ENCODE peak calls at places on chromosomes 5 and 9, in five cellular contexts. K is A549, G is upper lobe of left lung, D is K562, U is HepG2. Q is an unnamed sample.

GRCh38 chr9:69192214-69192613 is 18.1 kb downstream of the TJP2 start:
- ATAC-seq in K (no peak), G (no peak), D (no peak), U (no peak), Q (no peak)

GRCh38 chr5:157481255-157481654 is 21.2 kb downstream of the NIPAL4 start:
- ATAC-seq in K (no peak), G (no peak), D (no peak), U (no peak), Q (no peak)

GRCh38 chr5:142568271-142568995 is 117.5 kb downstream of the FGF1 start:
- ATAC-seq in K (no peak), G (no peak), D (no peak), U (no peak), Q (peak)

GRCh38 chr5:103472820-103473219 is 89.8 kb downstream of the NUDT12 start:
- ATAC-seq in K (peak), G (peak), D (peak), U (no peak), Q (no peak)

GRCh38 chr9:69307446-69308216 is 17.4 kb upstream of the ENTREP1 start:
- ATAC-seq in K (no peak), G (peak), D (no peak), U (no peak), Q (peak)

GRCh38 chr5:61332369-61332745 is 299 bp downstream of the ZSWIM6 start:
- ATAC-seq in K (no peak), G (no peak), D (no peak), U (no peak), Q (peak)

GRCh38 chr9:133163559-133164208 is at the start of gene GBGT1:
- ATAC-seq in K (peak), G (peak), D (peak), U (no peak), Q (peak)

GRCh38 chr5:62590396-62590795 is 11.8 kb downstream of the LRRC70 start:
- ATAC-seq in K (no peak), G (no peak), D (no peak), U (no peak), Q (no peak)

GRCh38 chr5:142446131-142446959 is 121.5 kb upstream of the SPRY4 start:
- ATAC-seq in K (peak), G (peak), D (peak), U (peak), Q (no peak)

GRCh38 chr9:35501941-35502340 is 12.0 kb downstream of the RUSC2 start:
- ATAC-seq in K (no peak), G (no peak), D (no peak), U (no peak), Q (no peak)

GRCh38 chr5:159083532-159083931 is 16.2 kb downstream of the EBF1 start:
- ATAC-seq in K (no peak), G (no peak), D (no peak), U (no peak), Q (no peak)

GRCh38 chr5:10229306-10230048 is 20.2 kb downstream of the ATPSCKMT start:
- ATAC-seq in K (no peak), G (no peak), D (peak), U (peak), Q (no peak)

GRCh38 chr5:137254153-137254552 is 245.0 kb downstream of the SPOCK1 start:
- ATAC-seq in K (no peak), G (peak), D (no peak), U (no peak), Q (peak)

GRCh38 chr5:181187500-181188213 is 17.3 kb downstream of the TRIM7 start:
- ATAC-seq in K (peak), G (no peak), D (peak), U (peak), Q (peak)

GRCh38 chr9:98020471-98021145 is 35.9 kb upstream of the NANS start:
- ATAC-seq in K (peak), G (no peak), D (peak), U (peak), Q (no peak)

GRCh38 chr5:149740341-149740740 is 10.2 kb downstream of the PPARGC1B start:
- ATAC-seq in K (no peak), G (no peak), D (no peak), U (no peak), Q (peak)

GRCh38 chr5:96023518-96023917 is 61.9 kb upstream of the ELL2 start:
- ATAC-seq in K (no peak), G (peak), D (no peak), U (no peak), Q (peak)

DNA sequence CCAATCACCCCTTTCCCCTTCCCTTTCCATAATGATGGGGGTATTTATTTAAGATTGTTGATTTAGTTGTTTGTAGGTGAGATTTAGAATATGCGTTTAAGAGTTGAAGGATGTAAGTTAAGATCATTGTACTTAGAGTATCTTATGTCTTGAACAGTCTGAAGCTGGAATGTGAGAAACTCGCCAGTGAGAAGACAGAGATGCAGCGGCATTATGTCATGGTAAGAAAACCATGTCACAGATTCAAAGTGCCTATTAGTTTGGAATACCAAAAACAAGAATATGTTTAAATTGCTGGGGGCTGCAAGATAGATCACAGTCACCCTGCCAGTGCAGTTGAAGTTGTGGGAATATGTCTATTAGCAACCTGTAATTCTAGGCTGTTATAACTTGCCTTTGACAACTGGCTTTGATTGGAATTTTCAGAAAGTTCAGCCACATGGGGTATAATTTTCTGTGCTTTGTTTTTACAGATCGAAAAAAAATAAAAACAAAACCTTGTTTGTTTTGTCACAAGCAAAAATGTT is 3.0 kb downstream of the TLE4 start:
- ATAC-seq in K (no peak), G (no peak), D (no peak), U (no peak), Q (no peak)
- H3K4me3 ChIP-seq in K (no peak), G (no peak), D (no peak), U (no peak), Q (no peak)

GRCh38 chr5:83084336-83084735 is 7.0 kb downstream of the XRCC4 start:
- ATAC-seq in K (no peak), G (no peak), D (no peak), U (no peak), Q (no peak)
- TF ChIP-seq EP300 in K (no peak), G (no peak), D (no peak), U (no peak), Q (no peak)

GRCh38 chr5:170266570-170267379 is 30.8 kb downstream of the LCP2 start:
- ATAC-seq in K (peak), G (no peak), D (no peak), U (no peak), Q (no peak)
- H3K27ac ChIP-seq in K (no peak), G (no peak), D (no peak), U (no peak), Q (no peak)

GRCh38 chr5:112977440-112977861 is 853 bp downstream of the DCP2 start:
- ATAC-seq in K (no peak), G (peak), D (peak), U (no peak), Q (no peak)
- H3K4me3 ChIP-seq in K (peak), G (peak), D (peak), U (peak), Q (peak)

GRCh38 chr9:26863074-26863473 is 29.5 kb downstream of the CAAP1 start:
- ATAC-seq in K (no peak), G (no peak), D (no peak), U (peak), Q (no peak)
- TF ChIP-seq EP300 in K (no peak), G (no peak), D (no peak), U (no peak), Q (no peak)

DNA sequence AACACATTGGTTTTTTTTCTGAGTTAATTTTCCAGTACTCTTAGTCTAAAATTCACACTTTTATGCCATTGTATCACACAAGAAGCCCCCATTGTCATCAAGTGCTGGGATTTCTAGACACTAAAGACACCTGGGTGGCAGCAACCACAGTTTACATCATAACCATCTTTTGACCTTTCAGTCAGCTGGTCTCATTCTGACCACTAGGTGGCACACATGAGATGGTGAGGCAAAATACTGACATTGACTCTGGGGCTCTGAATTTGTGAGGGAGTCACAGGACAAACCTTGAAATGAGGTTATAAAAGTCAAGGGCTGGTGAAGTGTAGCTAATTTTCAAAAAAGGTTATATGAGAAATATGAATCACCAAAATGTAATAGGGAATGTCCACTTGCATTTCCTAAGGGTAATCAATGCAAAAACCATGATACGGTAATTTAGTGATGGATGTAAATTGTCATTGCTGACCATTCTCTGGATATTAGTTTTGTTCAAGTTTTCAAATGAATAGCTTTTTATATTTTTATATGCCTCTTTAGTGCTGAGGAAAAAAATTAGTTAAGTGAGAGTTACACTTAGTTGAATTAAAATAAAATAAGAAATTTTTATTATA is 229.4 kb downstream of the DMAC1 start:
- ATAC-seq in K (peak), G (peak), D (peak), U (peak), Q (no peak)
- H3K27ac ChIP-seq in K (no peak), G (no peak), D (no peak), U (no peak), Q (no peak)

Q was measured in gastroesophageal sphincter.